ENCODE peak calls at places on chromosomes 13 and 19, in seven cellular contexts. O is retinal pigment epithelial cell, S is IMR-90, V is fibroblast of lung, N is transverse colon, B is fibroblast of mammary gland, G is fibroblast of pulmonary artery. F is an unnamed sample.

GRCh38 chr19:49150106-49150943 is 4.9 kb downstream of the HRC start:
- DNase-seq in S (peak), O (no peak), B (peak), V (peak), G (peak), N (peak), F (peak)

GRCh38 chr19:47549341-47549768 is 23.6 kb downstream of the ZNF541 start:
- DNase-seq in B (no peak), S (no peak), V (no peak), N (no peak), O (no peak), G (no peak), F (no peak)

GRCh38 chr13:48962281-48962680 is 13.4 kb upstream of the FNDC3A start:
- DNase-seq in S (peak), V (no peak), B (no peak), O (no peak), N (no peak), G (peak), F (no peak)

GRCh38 chr19:13064092-13064489 is 38.6 kb downstream of the LYL1 start:
- DNase-seq in O (no peak), B (no peak), V (no peak), N (no peak), S (no peak), G (no peak), F (no peak)

GRCh38 chr19:45729774-45730388 is 815 bp downstream of the FBXO46 start:
- DNase-seq in S (no peak), B (peak), N (peak), V (no peak), G (no peak), O (no peak), F (no peak)

GRCh38 chr19:13633109-13633508 is 126.8 kb upstream of the CACNA1A start:
- DNase-seq in S (peak), B (peak), V (peak), O (peak), N (peak), G (no peak), F (peak)

GRCh38 chr19:3830841-3831589 is 37.8 kb downstream of the ZFR2 start:
- DNase-seq in N (no peak), B (no peak), S (no peak), V (no peak), O (no peak), G (no peak), F (no peak)

GRCh38 chr19:39329948-39330347 is 5.9 kb downstream of the GMFG start:
- DNase-seq in G (no peak), V (no peak), S (no peak), N (no peak), O (no peak), B (no peak), F (no peak)

GRCh38 chr19:32458500-32459123 is 53.0 kb downstream of the DPY19L3 start:
- DNase-seq in N (no peak), G (peak), S (no peak), B (no peak), O (no peak), V (no peak), F (no peak)

GRCh38 chr19:29711584-29712132 is 3.4 kb downstream of the C19orf12 start:
- DNase-seq in S (no peak), G (no peak), B (no peak), O (no peak), N (no peak), V (no peak), F (no peak)

GRCh38 chr19:7799640-7800355 is 30.2 kb upstream of the EVI5L start:
- DNase-seq in V (peak), G (peak), N (peak), B (peak), S (peak), O (peak), F (peak)

GRCh38 chr13:44790289-44790688 is 199.0 kb downstream of the NUFIP1 start:
- DNase-seq in B (peak), V (no peak), N (no peak), G (no peak), S (no peak), O (no peak), F (no peak)

GRCh38 chr19:344625-345319 is at the start of gene MIER2:
- DNase-seq in S (peak), N (peak), V (peak), G (peak), B (peak), O (no peak), F (peak)

GRCh38 chr19:7427944-7428343 is 60.9 kb downstream of the PEX11G start:
- DNase-seq in V (peak), O (no peak), G (peak), S (peak), N (no peak), B (no peak), F (peak)

GRCh38 chr19:1053176-1054101 is 13.5 kb upstream of the ARHGAP45 start:
- DNase-seq in G (no peak), N (peak), V (no peak), S (no peak), O (no peak), B (no peak), F (no peak)

GRCh38 chr13:66563076-66563475 is 667.1 kb downstream of the PCDH9 start:
- DNase-seq in V (no peak), N (no peak), O (no peak), G (no peak), S (peak), B (no peak), F (no peak)

GRCh38 chr13:90414691-90415596 is 932.5 kb upstream of the MIR17HG start:
- DNase-seq in V (peak), N (no peak), O (peak), G (peak), S (peak), B (peak), F (peak)

GRCh38 chr13:40399756-40400155 is 266.7 kb downstream of the FOXO1 start:
- DNase-seq in V (no peak), O (no peak), B (no peak), S (no peak), N (no peak), G (no peak), F (no peak)

GRCh38 chr19:50281491-50281890 is 47.7 kb downstream of the KCNC3 start:
- DNase-seq in B (no peak), N (no peak), V (no peak), S (no peak), O (no peak), G (no peak), F (no peak)

GRCh38 chr19:19628499-19629134 is 597 bp upstream of the LPAR2 start:
- DNase-seq in S (peak), G (peak), N (peak), B (peak), O (peak), V (peak), F (peak)

GRCh38 chr13:24741016-24741662 is 22.8 kb upstream of the RNF17 start:
- DNase-seq in G (no peak), B (no peak), S (no peak), V (no peak), O (no peak), N (no peak), F (no peak)

GRCh38 chr19:13964776-13965175 is 12.5 kb downstream of the DCAF15 start:
- DNase-seq in B (peak), G (no peak), O (no peak), V (peak), S (peak), N (no peak), F (peak)

GRCh38 chr19:45103200-45103624 is 10.2 kb downstream of the PPP1R37 start:
- DNase-seq in S (no peak), G (peak), N (no peak), V (peak), O (no peak), B (peak), F (peak)

GRCh38 chr13:36193151-36193855 is 21.1 kb downstream of the SOHLH2 start:
- DNase-seq in N (no peak), O (peak), V (peak), S (no peak), G (peak), B (peak), F (no peak)

GRCh38 chr13:91406619-91407018 is 8.2 kb downstream of the GPC5 start:
- DNase-seq in B (peak), N (no peak), O (no peak), G (peak), S (peak), V (peak), F (peak)

GRCh38 chr19:35703343-35703742 is 1.0 kb upstream of the ZBTB32 start:
- DNase-seq in V (no peak), N (no peak), B (no peak), S (no peak), G (no peak), O (no peak), F (no peak)

GRCh38 chr19:19470579-19470978 is 44.8 kb downstream of the TSSK6 start:
- DNase-seq in V (no peak), B (no peak), S (no peak), G (no peak), N (no peak), O (no peak), F (no peak)

GRCh38 chr13:87003265-87003664 is 667.9 kb upstream of the SLITRK5 start:
- DNase-seq in S (peak), B (no peak), O (no peak), N (no peak), G (no peak), V (peak), F (no peak)

GRCh38 chr19:5075603-5076002 is 106.7 kb downstream of the KDM4B start:
- DNase-seq in O (no peak), S (no peak), V (no peak), N (no peak), B (no peak), G (no peak), F (no peak)

GRCh38 chr13:106530907-106531520 is 4.4 kb downstream of the EFNB2 start:
- DNase-seq in S (no peak), N (no peak), B (no peak), O (no peak), G (no peak), V (no peak), F (no peak)

GRCh38 chr13:113978741-113979481 is 5.0 kb upstream of the C13orf46 start:
- DNase-seq in V (no peak), B (no peak), S (no peak), G (no peak), O (no peak), N (no peak), F (no peak)

GRCh38 chr13:79380943-79381445 is 25.1 kb downstream of the RBM26 start:
- DNase-seq in N (no peak), G (no peak), V (no peak), B (no peak), S (no peak), O (no peak), F (no peak)

GRCh38 chr19:7257148-7258041 is 36.8 kb downstream of the INSR start:
- DNase-seq in N (peak), S (peak), B (peak), O (peak), G (peak), V (peak), F (no peak)

DNA sequence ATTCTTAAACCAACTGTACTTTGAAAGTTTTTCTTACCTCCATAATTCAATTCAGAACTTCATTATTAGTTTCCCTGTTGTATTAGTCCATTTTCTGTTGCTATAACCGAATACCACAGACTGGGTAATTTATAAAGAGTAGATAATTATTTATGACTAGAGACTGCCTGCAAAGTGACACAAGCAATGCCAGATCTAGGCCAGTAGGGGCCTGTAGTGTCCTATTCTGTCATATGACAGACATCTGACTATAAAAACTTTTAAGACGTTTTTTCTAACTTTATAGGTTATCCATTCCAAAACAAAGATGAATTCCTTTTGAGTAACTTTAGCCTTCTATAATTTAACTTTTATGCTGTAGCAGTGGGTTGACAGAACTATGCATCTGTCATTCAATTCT is 2783.8 kb downstream of the PCDH9 start:
- DNase-seq in G (peak), S (no peak), N (no peak), O (no peak), V (no peak), B (no peak), F (peak)
- TF ChIP-seq CTCF in G (peak), S (peak), N (no peak), O (peak), V (no peak), B (peak), F (peak)

GRCh38 chr19:11481777-11482383 is 1.0 kb upstream of the ELAVL3 start:
- DNase-seq in G (peak), N (peak), S (peak), B (peak), V (peak), O (peak), F (peak)
- H3K4me3 ChIP-seq in G (peak), N (no peak), S (peak), B (peak), V (peak), O (peak), F (peak)

DNA sequence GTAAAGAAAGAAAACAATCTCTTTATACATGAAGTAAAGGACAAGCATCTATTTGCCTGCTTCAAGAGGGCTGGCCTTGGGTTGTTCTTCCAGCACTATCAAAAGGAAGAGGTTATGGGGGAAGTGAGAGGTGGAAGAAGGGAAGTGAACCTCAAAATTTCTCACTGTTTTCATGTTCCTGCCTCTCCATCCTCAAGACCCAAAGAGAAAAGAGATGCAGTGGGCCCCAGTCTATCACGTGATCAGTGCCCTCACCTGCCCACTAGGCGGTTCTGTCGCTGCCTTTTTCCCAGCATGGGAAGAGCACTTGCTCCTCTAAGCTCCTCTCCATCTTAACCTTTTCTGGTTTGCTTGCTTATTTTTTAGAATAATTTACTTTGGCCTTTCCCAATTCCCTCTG is 6.2 kb upstream of the USP12 start:
- DNase-seq in N (no peak), V (no peak), G (no peak), O (no peak), S (no peak), B (no peak), F (no peak)
- TF ChIP-seq CTCF in N (no peak), V (no peak), G (no peak), O (peak), S (no peak), B (no peak), F (no peak)

DNA sequence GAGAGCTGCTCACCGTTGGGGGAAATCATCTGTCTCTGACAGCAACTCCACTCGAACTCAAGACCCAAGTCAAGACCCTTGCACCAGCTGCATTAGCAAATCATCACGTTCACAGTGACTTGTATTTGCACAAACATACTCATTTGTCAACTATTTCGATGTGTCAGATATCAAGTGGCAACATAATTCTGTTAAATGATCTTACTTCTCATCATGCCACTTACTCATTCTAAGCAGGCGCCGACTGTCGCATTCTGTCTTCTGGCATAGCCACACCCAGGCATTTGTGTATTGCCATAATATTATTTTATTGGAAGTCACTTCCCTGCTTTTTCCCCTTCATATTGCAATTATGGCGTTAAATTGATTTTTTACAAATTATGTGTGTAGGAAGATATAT is 23.0 kb upstream of the ATP1A3 start:
- DNase-seq in V (no peak), G (no peak), B (no peak), N (no peak), O (no peak), S (no peak), F (peak)
- H3K4me3 ChIP-seq in V (no peak), G (no peak), B (no peak), N (no peak), O (no peak), S (no peak), F (no peak)